ENCODE peak calls at places on chromosomes 12 and 14, in six cellular contexts. F, X, V, R, W and H are unnamed samples.

GRCh38 chr14:55075628-55076027 is 24.2 kb downstream of the MAPK1IP1L start:
- DNase-seq in R (no peak), F (no peak), V (no peak), W (peak; percentile 39), X (no peak), H (no peak)

GRCh38 chr12:70854138-70854537 is 66.4 kb downstream of the PTPRR start:
- DNase-seq in V (no peak), F (no peak), R (no peak), X (no peak), W (no peak), H (no peak)

GRCh38 chr14:23094666-23095195 is at the start of gene ACIN1:
- DNase-seq in R (peak; percentile 100), F (peak; percentile 84), X (no peak), V (peak; percentile 100), W (peak; percentile 86), H (no peak)

GRCh38 chr12:4151362-4152121 is 122.0 kb upstream of the CCND2 start:
- DNase-seq in F (no peak), R (no peak), V (no peak), W (no peak), X (no peak), H (no peak)

GRCh38 chr12:2897418-2897817 is 6.7 kb downstream of the TULP3 start:
- DNase-seq in F (no peak), W (no peak), R (no peak), X (no peak), V (no peak), H (no peak)

GRCh38 chr12:89208661-89209096 is 143.6 kb downstream of the DUSP6 start:
- DNase-seq in V (no peak), X (no peak), W (peak; percentile 15), F (no peak), R (no peak), H (no peak)

GRCh38 chr14:65352964-65353530 is 59.5 kb upstream of the FUT8 start:
- DNase-seq in X (no peak), F (peak; percentile 69), V (no peak), W (no peak), R (no peak), H (no peak)

GRCh38 chr14:70716483-70716882 is 74.8 kb downstream of the TTC9 start:
- DNase-seq in V (no peak), R (no peak), X (no peak), F (no peak), W (no peak), H (no peak)

GRCh38 chr14:103528158-103528511 is 861 bp upstream of the TRMT61A start:
- DNase-seq in X (no peak), W (peak; percentile 50), V (no peak), R (no peak), F (no peak), H (no peak)

GRCh38 chr12:26629864-26630263 is 203.1 kb downstream of the ITPR2 start:
- DNase-seq in F (no peak), R (no peak), X (no peak), V (no peak), W (no peak), H (no peak)

GRCh38 chr14:42469637-42470426 is 863.2 kb downstream of the LRFN5 start:
- DNase-seq in W (no peak), X (no peak), R (no peak), V (no peak), F (no peak), H (no peak)

GRCh38 chr12:3686463-3686862 is 66.4 kb downstream of the CRACR2A start:
- DNase-seq in X (no peak), F (no peak), W (no peak), V (no peak), R (no peak), H (no peak)

GRCh38 chr14:23638414-23639047 is 2.4 kb downstream of the DHRS2 start:
- DNase-seq in X (no peak), F (no peak), W (no peak), R (no peak), V (no peak), H (no peak)

GRCh38 chr12:56078931-56079728 is 835 bp upstream of the ERBB3 start:
- DNase-seq in X (no peak), R (peak; percentile 18), V (peak; percentile 93), F (peak; percentile 81), W (peak; percentile 94), H (peak; percentile 86)

GRCh38 chr12:104638760-104639319 is 182.1 kb downstream of the CHST11 start:
- DNase-seq in X (no peak), V (no peak), W (no peak), R (no peak), F (no peak), H (no peak)

GRCh38 chr12:93802698-93803097 is 125.5 kb downstream of the CRADD start:
- DNase-seq in X (no peak), F (no peak), V (no peak), R (no peak), W (peak; percentile 44), H (no peak)

GRCh38 chr12:120090626-120091295 is 25.8 kb downstream of the RAB35 start:
- DNase-seq in X (no peak), W (no peak), F (no peak), R (no peak), V (no peak), H (no peak)

GRCh38 chr12:120661432-120661831 is 21.0 kb downstream of the CABP1 start:
- DNase-seq in X (no peak), V (no peak), F (no peak), R (no peak), W (no peak), H (no peak)

GRCh38 chr12:117141097-117141898 is 42.1 kb upstream of the TESC start:
- DNase-seq in R (no peak), X (peak; percentile 4), W (no peak), F (no peak), V (no peak), H (no peak)

GRCh38 chr12:67876305-67876915 is 112.8 kb upstream of the IFNG-AS1 start:
- DNase-seq in V (no peak), F (no peak), W (no peak), R (no peak), X (no peak), H (no peak)

GRCh38 chr12:4307593-4308333 is 13.2 kb upstream of the TIGAR start:
- DNase-seq in R (no peak), F (peak; percentile 38), V (peak; percentile 66), X (peak; percentile 64), W (peak; percentile 91), H (peak; percentile 89)

GRCh38 chr12:123150804-123151678 is at the start of gene PITPNM2:
- DNase-seq in F (peak; percentile 73), W (peak; percentile 94), R (peak; percentile 33), V (peak; percentile 55), X (no peak), H (no peak)

GRCh38 chr12:53927220-53928029 is 11.2 kb upstream of the HOXC13 start:
- DNase-seq in X (no peak), F (no peak), R (no peak), W (no peak), V (no peak), H (no peak)

GRCh38 chr12:104752883-104753282 is 205.2 kb downstream of the SLC41A2 start:
- DNase-seq in R (no peak), V (no peak), F (no peak), W (no peak), X (no peak), H (no peak)

GRCh38 chr14:24741871-24742270 is 107.9 kb upstream of the GZMB start:
- DNase-seq in R (no peak), F (no peak), W (peak; percentile 35), X (no peak), V (no peak), H (no peak)

GRCh38 chr12:120757949-120758348 is 32.3 kb downstream of the ACADS start:
- DNase-seq in V (no peak), W (no peak), F (no peak), X (no peak), R (no peak), H (no peak)

GRCh38 chr14:104724407-104724980 is 465 bp downstream of the ADSS1 start:
- DNase-seq in R (no peak), V (no peak), W (peak; percentile 30), F (no peak), X (no peak), H (no peak)

GRCh38 chr12:42611571-42612257 is 22.2 kb upstream of the PRICKLE1 start:
- DNase-seq in R (no peak), X (no peak), V (no peak), W (no peak), F (no peak), H (no peak)

GRCh38 chr14:64089920-64090319 is 204.3 kb downstream of the ESR2 start:
- DNase-seq in X (no peak), F (no peak), V (no peak), W (no peak), R (no peak), H (peak; percentile 77)

GRCh38 chr14:37172024-37172869 is at the start of gene SLC25A21:
- DNase-seq in W (peak; percentile 88), F (peak; percentile 1), V (peak; percentile 67), X (peak; percentile 56), R (no peak), H (no peak)

GRCh38 chr14:103164786-103165185 is 41.5 kb downstream of the TNFAIP2 start:
- DNase-seq in F (no peak), V (no peak), W (no peak), R (no peak), X (no peak), H (no peak)

GRCh38 chr12:70823182-70823976 is 97.2 kb downstream of the PTPRR start:
- DNase-seq in F (no peak), R (no peak), X (no peak), V (no peak), W (no peak), H (no peak)